ENCODE peak calls at places on chromosomes 11 and 22, in nine cellular contexts. One of them, this sample, is unnamed. For H3K4me1, the result is how much of the 10 kb centered on the place peaks cover.

GRCh38 chr22:47123827-47124442 is 361.5 kb downstream of the TBC1D22A start:
- DNase-seq in HepG2: no peak
- DNase-seq in sigmoid colon: no peak
- DNase-seq in Peyer's patch: peak
- DNase-seq in breast epithelium: no peak
- DNase-seq in right lobe of liver: no peak
- DNase-seq in A549: no peak
- DNase-seq in esophagus squamous epithelium: no peak
- DNase-seq in IMR-90: no peak
- DNase-seq in this sample: no peak

GRCh38 chr11:86606849-86607481 is 65.5 kb downstream of the ME3 start:
- DNase-seq in HepG2: no peak
- DNase-seq in sigmoid colon: no peak
- DNase-seq in Peyer's patch: no peak
- DNase-seq in breast epithelium: no peak
- DNase-seq in right lobe of liver: no peak
- DNase-seq in A549: peak
- DNase-seq in esophagus squamous epithelium: no peak
- DNase-seq in IMR-90: peak
- DNase-seq in this sample: no peak

GRCh38 chr22:48938741-48939140 is 888.9 kb downstream of the BRD1 start:
- DNase-seq in HepG2: no peak
- DNase-seq in sigmoid colon: peak
- DNase-seq in Peyer's patch: no peak
- DNase-seq in breast epithelium: no peak
- DNase-seq in right lobe of liver: no peak
- DNase-seq in A549: no peak
- DNase-seq in esophagus squamous epithelium: no peak
- DNase-seq in IMR-90: no peak
- DNase-seq in this sample: no peak

GRCh38 chr11:86274999-86275398 is 27.0 kb upstream of the HIKESHI start:
- DNase-seq in HepG2: no peak
- DNase-seq in sigmoid colon: no peak
- DNase-seq in Peyer's patch: no peak
- DNase-seq in breast epithelium: no peak
- DNase-seq in right lobe of liver: no peak
- DNase-seq in A549: no peak
- DNase-seq in esophagus squamous epithelium: no peak
- DNase-seq in IMR-90: no peak
- DNase-seq in this sample: no peak

GRCh38 chr11:32891657-32892354 is 805 bp upstream of the QSER1 start:
- DNase-seq in HepG2: no peak
- DNase-seq in sigmoid colon: no peak
- DNase-seq in Peyer's patch: no peak
- DNase-seq in breast epithelium: no peak
- DNase-seq in right lobe of liver: no peak
- DNase-seq in A549: no peak
- DNase-seq in esophagus squamous epithelium: no peak
- DNase-seq in IMR-90: no peak
- DNase-seq in this sample: no peak

GRCh38 chr11:113179181-113179701 is 135.1 kb upstream of the TTC12 start:
- DNase-seq in HepG2: no peak
- DNase-seq in sigmoid colon: no peak
- DNase-seq in Peyer's patch: no peak
- DNase-seq in breast epithelium: no peak
- DNase-seq in right lobe of liver: no peak
- DNase-seq in A549: no peak
- DNase-seq in esophagus squamous epithelium: no peak
- DNase-seq in IMR-90: no peak
- DNase-seq in this sample: no peak

GRCh38 chr11:88420165-88420781 is 82.7 kb upstream of the CTSC start:
- DNase-seq in HepG2: no peak
- DNase-seq in sigmoid colon: no peak
- DNase-seq in Peyer's patch: no peak
- DNase-seq in breast epithelium: no peak
- DNase-seq in right lobe of liver: no peak
- DNase-seq in A549: no peak
- DNase-seq in esophagus squamous epithelium: no peak
- DNase-seq in IMR-90: peak
- DNase-seq in this sample: peak

GRCh38 chr22:21025763-21026755 is 6.3 kb downstream of the SLC7A4 start:
- DNase-seq in HepG2: no peak
- DNase-seq in sigmoid colon: no peak
- DNase-seq in Peyer's patch: no peak
- DNase-seq in breast epithelium: no peak
- DNase-seq in right lobe of liver: no peak
- DNase-seq in A549: no peak
- DNase-seq in esophagus squamous epithelium: no peak
- DNase-seq in IMR-90: no peak
- DNase-seq in this sample: no peak

GRCh38 chr11:122954455-122954854 is 27.2 kb downstream of the BSX start:
- DNase-seq in HepG2: no peak
- DNase-seq in sigmoid colon: no peak
- DNase-seq in Peyer's patch: no peak
- DNase-seq in breast epithelium: no peak
- DNase-seq in right lobe of liver: no peak
- DNase-seq in A549: no peak
- DNase-seq in esophagus squamous epithelium: no peak
- DNase-seq in IMR-90: no peak
- DNase-seq in this sample: no peak

GRCh38 chr22:25066861-25067435 is 114.4 kb downstream of the KIAA1671 start:
- DNase-seq in HepG2: no peak
- DNase-seq in sigmoid colon: no peak
- DNase-seq in Peyer's patch: no peak
- DNase-seq in breast epithelium: no peak
- DNase-seq in right lobe of liver: no peak
- DNase-seq in A549: no peak
- DNase-seq in esophagus squamous epithelium: no peak
- DNase-seq in IMR-90: no peak
- DNase-seq in this sample: no peak

GRCh38 chr22:31139066-31139465 is 1.2 kb downstream of the PLA2G3 start:
- DNase-seq in HepG2: no peak
- DNase-seq in sigmoid colon: no peak
- DNase-seq in Peyer's patch: peak
- DNase-seq in breast epithelium: no peak
- DNase-seq in right lobe of liver: no peak
- DNase-seq in A549: no peak
- DNase-seq in esophagus squamous epithelium: no peak
- DNase-seq in IMR-90: no peak
- DNase-seq in this sample: no peak

GRCh38 chr11:117855452-117855851 is 21.0 kb downstream of the FXYD6 start:
- DNase-seq in HepG2: no peak
- DNase-seq in sigmoid colon: peak
- DNase-seq in Peyer's patch: no peak
- DNase-seq in breast epithelium: no peak
- DNase-seq in right lobe of liver: no peak
- DNase-seq in A549: no peak
- DNase-seq in esophagus squamous epithelium: no peak
- DNase-seq in IMR-90: no peak
- DNase-seq in this sample: no peak

DNA sequence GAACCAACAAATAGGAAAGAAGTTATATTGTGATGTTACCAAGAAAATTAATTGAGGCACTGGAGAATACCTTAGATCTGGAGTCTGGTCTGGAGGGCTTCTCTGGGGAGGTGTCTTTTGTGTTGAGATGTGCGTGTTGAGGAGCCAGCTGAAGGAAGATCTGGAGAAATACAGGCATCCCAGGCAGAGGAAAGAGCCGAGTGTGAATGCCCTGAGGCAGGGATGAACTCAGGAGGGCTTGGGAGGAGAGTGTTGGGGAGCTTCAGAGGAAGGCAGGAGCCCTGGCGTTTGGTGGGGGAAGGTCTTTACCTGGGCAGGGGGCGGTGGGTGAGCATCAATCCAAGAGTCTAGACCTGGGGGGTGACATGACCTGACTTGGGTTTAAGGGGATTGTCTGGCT is 13.1 kb downstream of the SYNGR1 start:
- DNase-seq in HepG2: no peak
- DNase-seq in sigmoid colon: no peak
- DNase-seq in Peyer's patch: no peak
- DNase-seq in breast epithelium: no peak
- DNase-seq in right lobe of liver: no peak
- DNase-seq in A549: no peak
- DNase-seq in esophagus squamous epithelium: no peak
- DNase-seq in IMR-90: no peak
- DNase-seq in this sample: no peak
- H3K4me1 ChIP-seq in HepG2: under half
- H3K4me1 ChIP-seq in sigmoid colon: under half
- H3K4me1 ChIP-seq in Peyer's patch: under half
- H3K4me1 ChIP-seq in breast epithelium: under half
- H3K4me1 ChIP-seq in right lobe of liver: under half
- H3K4me1 ChIP-seq in A549: under half
- H3K4me1 ChIP-seq in esophagus squamous epithelium: under half
- H3K4me1 ChIP-seq in IMR-90: under half
- H3K4me1 ChIP-seq in this sample: under half

GRCh38 chr22:40326905-40327735 is 19.2 kb upstream of the ADSL start:
- DNase-seq in HepG2: no peak
- DNase-seq in sigmoid colon: no peak
- DNase-seq in Peyer's patch: no peak
- DNase-seq in breast epithelium: no peak
- DNase-seq in right lobe of liver: no peak
- DNase-seq in A549: no peak
- DNase-seq in esophagus squamous epithelium: no peak
- DNase-seq in IMR-90: peak
- DNase-seq in this sample: no peak

GRCh38 chr22:40323681-40324083 is 22.6 kb upstream of the ADSL start:
- DNase-seq in HepG2: no peak
- DNase-seq in sigmoid colon: no peak
- DNase-seq in Peyer's patch: no peak
- DNase-seq in breast epithelium: no peak
- DNase-seq in right lobe of liver: no peak
- DNase-seq in A549: no peak
- DNase-seq in esophagus squamous epithelium: no peak
- DNase-seq in IMR-90: no peak
- DNase-seq in this sample: no peak

GRCh38 chr22:40322818-40323447 is 23.4 kb upstream of the ADSL start:
- DNase-seq in HepG2: no peak
- DNase-seq in sigmoid colon: no peak
- DNase-seq in Peyer's patch: no peak
- DNase-seq in breast epithelium: no peak
- DNase-seq in right lobe of liver: no peak
- DNase-seq in A549: no peak
- DNase-seq in esophagus squamous epithelium: no peak
- DNase-seq in IMR-90: no peak
- DNase-seq in this sample: no peak

GRCh38 chr22:40325315-40325714 is 21.0 kb upstream of the ADSL start:
- DNase-seq in HepG2: no peak
- DNase-seq in sigmoid colon: no peak
- DNase-seq in Peyer's patch: no peak
- DNase-seq in breast epithelium: no peak
- DNase-seq in right lobe of liver: no peak
- DNase-seq in A549: no peak
- DNase-seq in esophagus squamous epithelium: no peak
- DNase-seq in IMR-90: no peak
- DNase-seq in this sample: no peak

GRCh38 chr22:40324468-40325305 is 21.6 kb upstream of the ADSL start:
- DNase-seq in HepG2: no peak
- DNase-seq in sigmoid colon: no peak
- DNase-seq in Peyer's patch: no peak
- DNase-seq in breast epithelium: no peak
- DNase-seq in right lobe of liver: no peak
- DNase-seq in A549: no peak
- DNase-seq in esophagus squamous epithelium: no peak
- DNase-seq in IMR-90: no peak
- DNase-seq in this sample: no peak
- TF ChIP-seq POLR2A in HepG2: no peak
- TF ChIP-seq POLR2A in sigmoid colon: no peak
- TF ChIP-seq POLR2A in Peyer's patch: peak
- TF ChIP-seq POLR2A in breast epithelium: no peak
- TF ChIP-seq POLR2A in right lobe of liver: no peak
- TF ChIP-seq POLR2A in A549: no peak
- TF ChIP-seq POLR2A in esophagus squamous epithelium: no peak
- TF ChIP-seq POLR2A in IMR-90: no peak
- TF ChIP-seq POLR2A in this sample: no peak

GRCh38 chr22:18071968-18072310 is 5.9 kb upstream of the PEX26 start:
- DNase-seq in HepG2: no peak
- DNase-seq in sigmoid colon: no peak
- DNase-seq in Peyer's patch: no peak
- DNase-seq in breast epithelium: no peak
- DNase-seq in right lobe of liver: no peak
- DNase-seq in A549: no peak
- DNase-seq in esophagus squamous epithelium: no peak
- DNase-seq in IMR-90: no peak
- DNase-seq in this sample: no peak

GRCh38 chr22:18068991-18069390 is 8.8 kb upstream of the PEX26 start:
- DNase-seq in HepG2: no peak
- DNase-seq in sigmoid colon: no peak
- DNase-seq in Peyer's patch: no peak
- DNase-seq in breast epithelium: no peak
- DNase-seq in right lobe of liver: no peak
- DNase-seq in A549: no peak
- DNase-seq in esophagus squamous epithelium: no peak
- DNase-seq in IMR-90: no peak
- DNase-seq in this sample: no peak

GRCh38 chr22:18068381-18068988 is 9.3 kb upstream of the PEX26 start:
- DNase-seq in HepG2: peak
- DNase-seq in sigmoid colon: no peak
- DNase-seq in Peyer's patch: no peak
- DNase-seq in breast epithelium: no peak
- DNase-seq in right lobe of liver: no peak
- DNase-seq in A549: no peak
- DNase-seq in esophagus squamous epithelium: no peak
- DNase-seq in IMR-90: peak
- DNase-seq in this sample: no peak

GRCh38 chr22:18070041-18070440 is 7.7 kb upstream of the PEX26 start:
- DNase-seq in HepG2: no peak
- DNase-seq in sigmoid colon: no peak
- DNase-seq in Peyer's patch: no peak
- DNase-seq in breast epithelium: no peak
- DNase-seq in right lobe of liver: no peak
- DNase-seq in A549: no peak
- DNase-seq in esophagus squamous epithelium: no peak
- DNase-seq in IMR-90: no peak
- DNase-seq in this sample: no peak

GRCh38 chr22:18070556-18071306 is 7.1 kb upstream of the PEX26 start:
- DNase-seq in HepG2: peak
- DNase-seq in sigmoid colon: no peak
- DNase-seq in Peyer's patch: no peak
- DNase-seq in breast epithelium: no peak
- DNase-seq in right lobe of liver: no peak
- DNase-seq in A549: no peak
- DNase-seq in esophagus squamous epithelium: no peak
- DNase-seq in IMR-90: no peak
- DNase-seq in this sample: no peak
- TF ChIP-seq CTCF in HepG2: peak
- TF ChIP-seq CTCF in sigmoid colon: no peak
- TF ChIP-seq CTCF in Peyer's patch: no peak
- TF ChIP-seq CTCF in breast epithelium: no peak
- TF ChIP-seq CTCF in right lobe of liver: no peak
- TF ChIP-seq CTCF in A549: no peak
- TF ChIP-seq CTCF in esophagus squamous epithelium: peak
- TF ChIP-seq CTCF in IMR-90: peak
- TF ChIP-seq CTCF in this sample: no peak

DNA sequence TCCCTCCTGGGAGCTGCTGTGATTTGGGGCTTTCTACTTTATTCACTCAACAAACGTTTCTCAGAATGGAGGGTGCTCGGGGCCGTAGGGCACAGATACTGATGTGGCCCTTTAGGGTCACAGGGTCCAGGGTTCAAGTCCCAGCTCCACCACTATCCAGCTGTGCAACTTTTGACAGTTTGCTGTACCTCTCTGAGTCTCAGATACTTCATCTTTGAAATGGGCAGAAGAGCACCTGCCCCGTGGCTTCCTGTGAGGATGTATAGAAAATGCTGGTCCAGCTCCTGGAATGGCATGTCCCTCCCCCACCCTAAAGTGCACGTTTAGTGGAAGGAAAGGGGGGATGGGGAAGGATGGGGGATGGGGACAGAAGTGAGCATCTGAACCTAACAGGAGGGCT is 21.9 kb upstream of the PRR5 start:
- DNase-seq in HepG2: no peak
- DNase-seq in sigmoid colon: no peak
- DNase-seq in Peyer's patch: no peak
- DNase-seq in breast epithelium: no peak
- DNase-seq in right lobe of liver: no peak
- DNase-seq in A549: no peak
- DNase-seq in esophagus squamous epithelium: no peak
- DNase-seq in IMR-90: no peak
- DNase-seq in this sample: no peak
- H3K4me1 ChIP-seq in HepG2: half or more
- H3K4me1 ChIP-seq in sigmoid colon: under half
- H3K4me1 ChIP-seq in Peyer's patch: under half
- H3K4me1 ChIP-seq in breast epithelium: under half
- H3K4me1 ChIP-seq in right lobe of liver: under half
- H3K4me1 ChIP-seq in A549: under half
- H3K4me1 ChIP-seq in esophagus squamous epithelium: under half
- H3K4me1 ChIP-seq in IMR-90: under half
- H3K4me1 ChIP-seq in this sample: under half